ENCODE peak calls at places on chromosomes 6 and 20, in eight cellular contexts. R is upper lobe of right lung, N is AG04449, K is endothelial cell of umbilical vein, F is heart right ventricle, G is choroid plexus epithelial cell, M is AG09319, X is astrocyte. J is an unnamed sample.

GRCh38 chr20:61753196-61753942 is 312.3 kb downstream of the TAF4 start:
- DNase-seq in R (no peak), N (peak; percentile 34), K (peak; percentile 9), F (no peak), G (peak; percentile 70), M (no peak), X (peak; percentile 88), J (no peak)

GRCh38 chr6:151175924-151176445 is 63.8 kb upstream of the AKAP12 start:
- DNase-seq in R (no peak), N (no peak), K (no peak), F (no peak), G (no peak), M (no peak), X (no peak), J (no peak)

GRCh38 chr20:38599410-38599882 is 2.2 kb upstream of the ARHGAP40 start:
- DNase-seq in R (peak; percentile 92), N (no peak), K (no peak), F (peak; percentile 79), G (peak; percentile 29), M (no peak), X (no peak), J (no peak)

GRCh38 chr6:105650367-105650766 is 247.5 kb upstream of the PREP start:
- DNase-seq in R (no peak), N (no peak), K (no peak), F (no peak), G (no peak), M (no peak), X (no peak), J (no peak)

GRCh38 chr6:132461958-132462357 is 51.0 kb downstream of the STX7 start:
- DNase-seq in R (no peak), N (no peak), K (no peak), F (no peak), G (no peak), M (no peak), X (no peak), J (no peak)

GRCh38 chr6:74755748-74756147 is 450.1 kb downstream of the COL12A1 start:
- DNase-seq in R (no peak), N (no peak), K (no peak), F (no peak), G (peak; percentile 14), M (no peak), X (peak; percentile 4), J (no peak)

GRCh38 chr6:62891065-62891647 is 320.1 kb upstream of the FKBP1C start:
- DNase-seq in R (no peak), N (no peak), K (no peak), F (no peak), G (peak; percentile 1), M (no peak), X (no peak), J (no peak)

GRCh38 chr6:44499609-44500008 is 112.1 kb downstream of the CDC5L start:
- DNase-seq in R (no peak), N (no peak), K (no peak), F (no peak), G (no peak), M (no peak), X (no peak), J (no peak)

GRCh38 chr6:11113038-11113437 is 1.5 kb upstream of the ERVFRD-1 start:
- DNase-seq in R (no peak), N (no peak), K (no peak), F (no peak), G (peak; percentile 44), M (no peak), X (no peak), J (no peak)

GRCh38 chr20:40706977-40707582 is 18.0 kb upstream of the MAFB start:
- DNase-seq in R (no peak), N (no peak), K (no peak), F (no peak), G (no peak), M (no peak), X (no peak), J (no peak)
- TF ChIP-seq CTCF in R (peak; percentile 28), N (no peak), K (no peak), F (no peak), G (peak; percentile 30), M (no peak), X (no peak), J (peak; percentile 52)

DNA sequence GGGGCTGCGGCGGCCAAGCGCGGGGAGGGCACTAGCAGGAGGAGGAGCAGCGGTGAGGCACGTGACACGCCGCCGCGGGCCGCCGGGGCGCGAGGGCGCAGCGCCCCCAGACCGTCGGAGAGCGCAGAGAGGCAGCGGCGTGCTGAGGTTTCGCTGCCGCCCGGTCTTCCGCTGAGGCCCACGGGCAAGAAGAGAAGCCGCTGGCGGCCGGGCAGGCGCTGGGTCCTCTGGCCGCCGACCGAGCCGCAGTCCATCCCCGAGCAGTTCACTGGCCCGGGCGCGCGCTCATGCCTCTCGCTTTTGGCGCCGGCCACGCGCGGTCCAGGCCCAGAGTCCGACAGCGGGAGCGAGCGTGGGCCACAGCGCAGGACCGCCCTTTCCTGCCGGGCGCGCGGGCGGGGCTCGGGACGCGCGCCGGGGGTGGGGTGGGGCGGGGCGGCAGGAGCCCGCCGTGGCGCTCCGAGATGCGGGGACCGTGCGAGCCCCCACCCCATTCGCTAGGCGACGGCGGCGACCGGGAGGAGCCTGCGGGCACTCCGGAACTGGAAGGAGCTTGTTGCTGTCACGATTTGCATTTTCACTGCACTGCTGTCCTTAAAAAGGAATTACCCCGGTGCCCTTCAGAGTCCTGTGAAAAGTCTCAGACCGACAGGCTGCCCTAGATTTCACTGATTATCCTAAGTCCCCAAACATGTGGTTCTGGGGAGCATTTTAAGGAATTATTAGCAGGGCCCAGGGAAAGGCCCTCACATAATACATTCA is at the start of gene MCUR1:
- DNase-seq in R (peak; percentile 94), N (no peak), K (peak; percentile 84), F (peak; percentile 87), G (peak; percentile 81), M (peak; percentile 36), X (peak; percentile 77), J (peak; percentile 67)
- TF ChIP-seq CTCF in R (peak; percentile 8), N (no peak), K (peak; percentile 16), F (no peak), G (no peak), M (peak; percentile 9), X (no peak), J (no peak)

GRCh38 chr6:116049381-116049780 is 11.3 kb downstream of the FRK start:
- DNase-seq in R (no peak), N (no peak), K (no peak), F (no peak), G (no peak), M (no peak), X (no peak), J (no peak)

GRCh38 chr6:116047173-116047933 is 13.3 kb downstream of the FRK start:
- DNase-seq in R (no peak), N (no peak), K (no peak), F (no peak), G (peak; percentile 24), M (no peak), X (no peak), J (no peak)

GRCh38 chr6:116041934-116042333 is 18.8 kb downstream of the FRK start:
- DNase-seq in R (no peak), N (no peak), K (no peak), F (no peak), G (no peak), M (no peak), X (no peak), J (no peak)

GRCh38 chr6:116051244-116051643 is 9.4 kb downstream of the FRK start:
- DNase-seq in R (no peak), N (no peak), K (no peak), F (no peak), G (no peak), M (no peak), X (no peak), J (no peak)

GRCh38 chr6:116046739-116047138 is 14.0 kb downstream of the FRK start:
- DNase-seq in R (no peak), N (no peak), K (no peak), F (no peak), G (no peak), M (no peak), X (no peak), J (no peak)
- TF ChIP-seq CTCF in R (no peak), N (no peak), K (no peak), F (no peak), G (no peak), M (no peak), X (no peak), J (no peak)

GRCh38 chr6:40371095-40371494 is 216.1 kb downstream of the LRFN2 start:
- DNase-seq in R (no peak), N (no peak), K (no peak), F (no peak), G (no peak), M (no peak), X (no peak), J (no peak)
- TF ChIP-seq CTCF in R (no peak), N (no peak), K (no peak), F (no peak), G (no peak), M (no peak), X (no peak), J (no peak)

GRCh38 chr20:871436-871835 is 37.9 kb downstream of the FAM110A start:
- DNase-seq in R (no peak), N (no peak), K (no peak), F (no peak), G (no peak), M (no peak), X (no peak), J (no peak)

GRCh38 chr20:871948-872347 is 38.4 kb downstream of the FAM110A start:
- DNase-seq in R (no peak), N (no peak), K (no peak), F (no peak), G (no peak), M (no peak), X (no peak), J (no peak)

GRCh38 chr20:875115-875514 is 41.0 kb downstream of the ANGPT4 start:
- DNase-seq in R (no peak), N (no peak), K (no peak), F (no peak), G (no peak), M (no peak), X (no peak), J (no peak)

GRCh38 chr20:873875-874607 is 40.5 kb downstream of the FAM110A start:
- DNase-seq in R (no peak), N (no peak), K (no peak), F (no peak), G (no peak), M (no peak), X (no peak), J (no peak)

DNA sequence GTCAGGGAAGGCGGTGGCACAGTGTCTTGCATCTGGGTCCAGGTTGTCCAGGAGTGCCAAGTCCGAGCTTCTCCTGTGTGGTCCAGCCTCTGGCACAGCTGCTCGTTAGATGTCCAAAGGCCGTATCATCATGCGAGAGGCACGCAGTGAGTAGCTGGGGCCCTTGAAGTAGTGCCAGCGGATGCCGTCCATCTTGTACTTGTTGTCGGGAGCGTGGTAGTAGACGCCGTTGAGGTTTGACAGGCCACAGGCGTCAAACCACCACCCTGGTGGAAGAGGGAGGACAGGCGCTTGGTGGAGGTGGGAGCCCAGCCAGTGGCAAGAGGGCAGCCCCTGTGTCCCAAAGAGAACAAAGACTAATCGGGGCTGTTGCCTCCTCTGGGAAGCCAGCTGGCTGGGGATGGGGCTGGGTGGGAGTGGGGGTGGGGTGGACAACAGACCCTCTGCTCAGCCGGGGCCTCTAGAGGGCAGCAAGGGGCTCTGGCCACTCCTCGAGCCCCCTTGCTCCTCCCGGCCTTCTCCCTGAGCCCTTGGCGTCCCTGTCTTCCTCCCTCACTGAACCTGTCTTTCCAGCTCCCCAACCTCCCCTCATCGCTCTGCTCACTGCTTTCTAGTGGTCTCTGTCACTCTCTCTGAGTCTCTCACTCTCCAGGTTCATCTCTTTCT is 39.5 kb downstream of the FAM110A start:
- DNase-seq in R (no peak), N (no peak), K (no peak), F (no peak), G (no peak), M (no peak), X (no peak), J (no peak)
- TF ChIP-seq CTCF in R (no peak), N (no peak), K (no peak), F (no peak), G (no peak), M (no peak), X (no peak), J (peak; percentile 26)

GRCh38 chr6:322205-322930 is 30.1 kb downstream of the DUSP22 start:
- DNase-seq in R (peak; percentile 49), N (no peak), K (no peak), F (no peak), G (no peak), M (no peak), X (no peak), J (no peak)
- TF ChIP-seq CTCF in R (no peak), N (no peak), K (no peak), F (no peak), G (no peak), M (no peak), X (no peak), J (no peak)

J was measured in neural crest cell.